ENCODE peak calls at places on chromosomes 2 and 18, in four cellular contexts. One of them, this sample, is unnamed.

GRCh38 chr2:150806336-150806735 is 318.9 kb upstream of the RND3 start:
- DNase-seq in KBM-7: no peak
- DNase-seq in COR-L47: no peak
- DNase-seq in ELF-1: no peak
- DNase-seq in this sample: no peak

GRCh38 chr18:32695534-32695933 is 77.3 kb downstream of the KLHL14 start:
- DNase-seq in KBM-7: no peak
- DNase-seq in COR-L47: no peak
- DNase-seq in ELF-1: no peak
- DNase-seq in this sample: no peak

GRCh38 chr2:2662037-2662846 is 331.2 kb upstream of the MYT1L start:
- DNase-seq in KBM-7: no peak
- DNase-seq in COR-L47: peak; percentile 77
- DNase-seq in ELF-1: no peak
- DNase-seq in this sample: no peak

GRCh38 chr2:74893332-74893731 is 59.4 kb downstream of the HK2 start:
- DNase-seq in KBM-7: no peak
- DNase-seq in COR-L47: no peak
- DNase-seq in ELF-1: no peak
- DNase-seq in this sample: no peak

GRCh38 chr2:48339451-48339850 is 190.5 kb upstream of the STON1 start:
- DNase-seq in KBM-7: no peak
- DNase-seq in COR-L47: no peak
- DNase-seq in ELF-1: no peak
- DNase-seq in this sample: no peak

GRCh38 chr18:69961718-69962117 is 14.0 kb upstream of the CD226 start:
- DNase-seq in KBM-7: no peak
- DNase-seq in COR-L47: no peak
- DNase-seq in ELF-1: no peak
- DNase-seq in this sample: no peak

GRCh38 chr2:10217499-10217861 is 85.2 kb upstream of the HPCAL1 start:
- DNase-seq in KBM-7: no peak
- DNase-seq in COR-L47: no peak
- DNase-seq in ELF-1: no peak
- DNase-seq in this sample: no peak

GRCh38 chr2:20626698-20627471 is 24.0 kb downstream of the HS1BP3 start:
- DNase-seq in KBM-7: no peak
- DNase-seq in COR-L47: no peak
- DNase-seq in ELF-1: no peak
- DNase-seq in this sample: no peak

GRCh38 chr2:181955010-181955409 is 30.6 kb upstream of the PPP1R1C start:
- DNase-seq in KBM-7: no peak
- DNase-seq in COR-L47: peak; percentile 5
- DNase-seq in ELF-1: no peak
- DNase-seq in this sample: peak; percentile 71

GRCh38 chr18:36628435-36629094 is 200.2 kb downstream of the TPGS2 start:
- DNase-seq in KBM-7: no peak
- DNase-seq in COR-L47: no peak
- DNase-seq in ELF-1: no peak
- DNase-seq in this sample: no peak

GRCh38 chr2:219430633-219431615 is 3.7 kb upstream of the SPEG start:
- DNase-seq in KBM-7: no peak
- DNase-seq in COR-L47: peak; percentile 7
- DNase-seq in ELF-1: no peak
- DNase-seq in this sample: no peak

GRCh38 chr2:59727191-59727590 is 826.3 kb downstream of the BCL11A start:
- DNase-seq in KBM-7: no peak
- DNase-seq in COR-L47: no peak
- DNase-seq in ELF-1: no peak
- DNase-seq in this sample: peak; percentile 92

GRCh38 chr2:145692971-145693478 is 1173.1 kb upstream of the ZEB2 start:
- DNase-seq in KBM-7: peak; percentile 12
- DNase-seq in COR-L47: no peak
- DNase-seq in ELF-1: no peak
- DNase-seq in this sample: peak; percentile 16

GRCh38 chr2:2707111-2708035 is 376.3 kb upstream of the MYT1L start:
- DNase-seq in KBM-7: no peak
- DNase-seq in COR-L47: no peak
- DNase-seq in ELF-1: no peak
- DNase-seq in this sample: no peak

GRCh38 chr18:21134895-21135294 is 23.3 kb upstream of the ROCK1 start:
- DNase-seq in KBM-7: peak; percentile 45
- DNase-seq in COR-L47: peak; percentile 39
- DNase-seq in ELF-1: no peak
- DNase-seq in this sample: no peak

GRCh38 chr2:175282300-175282699 is 100.8 kb upstream of the ATP5MC3 start:
- DNase-seq in KBM-7: peak; percentile 54
- DNase-seq in COR-L47: peak; percentile 42
- DNase-seq in ELF-1: no peak
- DNase-seq in this sample: no peak

GRCh38 chr18:58541137-58541788 is 87.6 kb downstream of the ALPK2 start:
- DNase-seq in KBM-7: peak; percentile 18
- DNase-seq in COR-L47: peak; percentile 4
- DNase-seq in ELF-1: peak; percentile 67
- DNase-seq in this sample: peak; percentile 64

GRCh38 chr18:49609416-49610284 is 47.8 kb downstream of the LIPG start:
- DNase-seq in KBM-7: no peak
- DNase-seq in COR-L47: no peak
- DNase-seq in ELF-1: no peak
- DNase-seq in this sample: peak; percentile 30

GRCh38 chr2:100857341-100857740 is 37.4 kb downstream of the NPAS2 start:
- DNase-seq in KBM-7: no peak
- DNase-seq in COR-L47: no peak
- DNase-seq in ELF-1: no peak
- DNase-seq in this sample: no peak

GRCh38 chr18:29234751-29235150 is 1057.8 kb upstream of the CDH2 start:
- DNase-seq in KBM-7: no peak
- DNase-seq in COR-L47: no peak
- DNase-seq in ELF-1: no peak
- DNase-seq in this sample: no peak

This sample was measured in trophoblast cell.